ENCODE peak calls at places on chromosome 15, in eight cellular contexts. One of them, this sample, is unnamed.

GRCh38 chr15:78947506-78947905 is 2.7 kb upstream of the CTSH start:
- DNase-seq in thoracic aorta: no peak
- DNase-seq in psoas muscle: no peak
- DNase-seq in dorsolateral prefrontal cortex: no peak
- DNase-seq in HCT116: no peak
- DNase-seq in tibial artery: no peak
- DNase-seq in foreskin keratinocyte: no peak
- DNase-seq in DND-41: no peak
- DNase-seq in this sample: no peak

GRCh38 chr15:59074607-59075006 is 30.3 kb upstream of the CCNB2 start:
- DNase-seq in dorsolateral prefrontal cortex: no peak
- DNase-seq in thoracic aorta: no peak
- DNase-seq in tibial artery: no peak
- DNase-seq in DND-41: no peak
- DNase-seq in foreskin keratinocyte: no peak
- DNase-seq in HCT116: no peak
- DNase-seq in psoas muscle: no peak
- DNase-seq in this sample: no peak

GRCh38 chr15:36994809-36995208 is 105.5 kb downstream of the MEIS2 start:
- DNase-seq in dorsolateral prefrontal cortex: no peak
- DNase-seq in foreskin keratinocyte: no peak
- DNase-seq in thoracic aorta: no peak
- DNase-seq in DND-41: no peak
- DNase-seq in psoas muscle: no peak
- DNase-seq in tibial artery: no peak
- DNase-seq in HCT116: no peak
- DNase-seq in this sample: no peak

GRCh38 chr15:78950906-78951840 is 6.3 kb upstream of the CTSH start:
- DNase-seq in psoas muscle: no peak
- DNase-seq in DND-41: no peak
- DNase-seq in thoracic aorta: no peak
- DNase-seq in HCT116: no peak
- DNase-seq in tibial artery: no peak
- DNase-seq in foreskin keratinocyte: no peak
- DNase-seq in dorsolateral prefrontal cortex: no peak
- DNase-seq in this sample: no peak

GRCh38 chr15:80375968-80376891 is 28.0 kb upstream of the ARNT2 start:
- DNase-seq in DND-41: no peak
- DNase-seq in dorsolateral prefrontal cortex: no peak
- DNase-seq in thoracic aorta: no peak
- DNase-seq in foreskin keratinocyte: no peak
- DNase-seq in HCT116: no peak
- DNase-seq in tibial artery: no peak
- DNase-seq in psoas muscle: no peak
- DNase-seq in this sample: no peak

GRCh38 chr15:75817151-75817935 is 25.9 kb upstream of the UBE2Q2 start:
- DNase-seq in thoracic aorta: no peak
- DNase-seq in tibial artery: no peak
- DNase-seq in HCT116: no peak
- DNase-seq in dorsolateral prefrontal cortex: no peak
- DNase-seq in DND-41: no peak
- DNase-seq in foreskin keratinocyte: no peak
- DNase-seq in psoas muscle: no peak
- DNase-seq in this sample: no peak

GRCh38 chr15:65979837-65980236 is 110.5 kb downstream of the RAB11A start:
- DNase-seq in dorsolateral prefrontal cortex: no peak
- DNase-seq in psoas muscle: no peak
- DNase-seq in thoracic aorta: no peak
- DNase-seq in DND-41: no peak
- DNase-seq in foreskin keratinocyte: no peak
- DNase-seq in tibial artery: no peak
- DNase-seq in HCT116: no peak
- DNase-seq in this sample: no peak

GRCh38 chr15:25905140-25905539 is 42.0 kb upstream of the ATP10A start:
- DNase-seq in DND-41: no peak
- DNase-seq in HCT116: no peak
- DNase-seq in tibial artery: no peak
- DNase-seq in psoas muscle: peak; percentile 50
- DNase-seq in foreskin keratinocyte: no peak
- DNase-seq in dorsolateral prefrontal cortex: no peak
- DNase-seq in thoracic aorta: no peak
- DNase-seq in this sample: no peak

GRCh38 chr15:28922712-28923012 is 36.9 kb downstream of the APBA2 start:
- DNase-seq in HCT116: no peak
- DNase-seq in thoracic aorta: no peak
- DNase-seq in psoas muscle: no peak
- DNase-seq in dorsolateral prefrontal cortex: no peak
- DNase-seq in foreskin keratinocyte: no peak
- DNase-seq in DND-41: no peak
- DNase-seq in tibial artery: no peak
- DNase-seq in this sample: no peak

GRCh38 chr15:23482764-23483489 is 35.9 kb upstream of the GOLGA6L2 start:
- DNase-seq in tibial artery: no peak
- DNase-seq in HCT116: no peak
- DNase-seq in thoracic aorta: no peak
- DNase-seq in DND-41: no peak
- DNase-seq in foreskin keratinocyte: no peak
- DNase-seq in dorsolateral prefrontal cortex: no peak
- DNase-seq in psoas muscle: no peak
- DNase-seq in this sample: no peak
- TF ChIP-seq CTCF in tibial artery: no peak
- TF ChIP-seq CTCF in HCT116: no peak
- TF ChIP-seq CTCF in thoracic aorta: no peak
- TF ChIP-seq CTCF in DND-41: no peak
- TF ChIP-seq CTCF in foreskin keratinocyte: no peak
- TF ChIP-seq CTCF in dorsolateral prefrontal cortex: no peak
- TF ChIP-seq CTCF in psoas muscle: no peak
- TF ChIP-seq CTCF in this sample: no peak

GRCh38 chr15:69897471-69898237 is 200.1 kb downstream of the TLE3 start:
- DNase-seq in tibial artery: no peak
- DNase-seq in foreskin keratinocyte: no peak
- DNase-seq in psoas muscle: peak; percentile 30
- DNase-seq in HCT116: no peak
- DNase-seq in DND-41: no peak
- DNase-seq in dorsolateral prefrontal cortex: no peak
- DNase-seq in thoracic aorta: no peak
- DNase-seq in this sample: no peak
- H3K27me3 ChIP-seq in tibial artery: peaks cover 5% of the 10 kb centered on the region
- H3K27me3 ChIP-seq in foreskin keratinocyte: peaks cover 31% of the 10 kb centered on the region
- H3K27me3 ChIP-seq in psoas muscle: peaks cover 8% of the 10 kb centered on the region
- H3K27me3 ChIP-seq in HCT116: peaks cover 34% of the 10 kb centered on the region
- H3K27me3 ChIP-seq in DND-41: peaks cover 6% of the 10 kb centered on the region
- H3K27me3 ChIP-seq in dorsolateral prefrontal cortex: no peaks in the 10 kb centered on the region
- H3K27me3 ChIP-seq in thoracic aorta: no peaks in the 10 kb centered on the region
- H3K27me3 ChIP-seq in this sample: peaks cover 7% of the 10 kb centered on the region

GRCh38 chr15:89978914-89979313 is 22.2 kb upstream of the ZNF710 start:
- DNase-seq in thoracic aorta: no peak
- DNase-seq in foreskin keratinocyte: no peak
- DNase-seq in HCT116: no peak
- DNase-seq in tibial artery: no peak
- DNase-seq in psoas muscle: no peak
- DNase-seq in dorsolateral prefrontal cortex: no peak
- DNase-seq in DND-41: no peak
- DNase-seq in this sample: no peak
- H3K27ac ChIP-seq in thoracic aorta: no peak overlapping the region
- H3K27ac ChIP-seq in foreskin keratinocyte: no peak overlapping the region
- H3K27ac ChIP-seq in HCT116: no peak overlapping the region
- H3K27ac ChIP-seq in tibial artery: no peak overlapping the region
- H3K27ac ChIP-seq in psoas muscle: no peak overlapping the region
- H3K27ac ChIP-seq in dorsolateral prefrontal cortex: no peak overlapping the region
- H3K27ac ChIP-seq in DND-41: no peak overlapping the region
- H3K27ac ChIP-seq in this sample: no peak overlapping the region

GRCh38 chr15:86040360-86041095 is 39.1 kb upstream of the AGBL1 start:
- DNase-seq in tibial artery: no peak
- DNase-seq in HCT116: no peak
- DNase-seq in DND-41: peak; percentile 13
- DNase-seq in dorsolateral prefrontal cortex: no peak
- DNase-seq in thoracic aorta: no peak
- DNase-seq in psoas muscle: no peak
- DNase-seq in foreskin keratinocyte: no peak
- DNase-seq in this sample: no peak

DNA sequence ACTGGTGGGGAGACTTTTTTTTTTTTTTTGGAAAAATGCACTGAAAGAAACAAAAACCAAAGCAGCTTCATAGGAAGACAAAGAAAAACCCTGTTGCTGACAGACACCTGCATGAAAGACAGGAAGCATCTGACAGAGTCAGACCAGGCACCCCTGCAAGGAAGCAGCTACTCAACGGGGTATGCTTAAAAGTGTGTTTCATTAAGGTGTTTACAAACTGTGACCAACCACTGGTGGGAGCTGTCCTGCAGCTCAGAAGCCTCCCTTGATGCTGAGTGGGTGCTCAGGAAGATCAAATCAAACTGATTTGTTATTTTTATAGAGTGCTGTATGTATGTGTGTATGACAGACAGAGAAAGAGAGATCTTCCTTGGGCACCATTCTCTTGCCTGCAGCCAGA is 34.7 kb upstream of the AGBL1 start:
- DNase-seq in psoas muscle: no peak
- DNase-seq in tibial artery: no peak
- DNase-seq in thoracic aorta: no peak
- DNase-seq in DND-41: peak; percentile 72
- DNase-seq in foreskin keratinocyte: no peak
- DNase-seq in dorsolateral prefrontal cortex: no peak
- DNase-seq in HCT116: no peak
- DNase-seq in this sample: no peak
- TF ChIP-seq CTCF in psoas muscle: no peak
- TF ChIP-seq CTCF in tibial artery: no peak
- TF ChIP-seq CTCF in thoracic aorta: no peak
- TF ChIP-seq CTCF in DND-41: peak; percentile 74
- TF ChIP-seq CTCF in foreskin keratinocyte: no peak
- TF ChIP-seq CTCF in dorsolateral prefrontal cortex: no peak
- TF ChIP-seq CTCF in HCT116: no peak
- TF ChIP-seq CTCF in this sample: no peak

DNA sequence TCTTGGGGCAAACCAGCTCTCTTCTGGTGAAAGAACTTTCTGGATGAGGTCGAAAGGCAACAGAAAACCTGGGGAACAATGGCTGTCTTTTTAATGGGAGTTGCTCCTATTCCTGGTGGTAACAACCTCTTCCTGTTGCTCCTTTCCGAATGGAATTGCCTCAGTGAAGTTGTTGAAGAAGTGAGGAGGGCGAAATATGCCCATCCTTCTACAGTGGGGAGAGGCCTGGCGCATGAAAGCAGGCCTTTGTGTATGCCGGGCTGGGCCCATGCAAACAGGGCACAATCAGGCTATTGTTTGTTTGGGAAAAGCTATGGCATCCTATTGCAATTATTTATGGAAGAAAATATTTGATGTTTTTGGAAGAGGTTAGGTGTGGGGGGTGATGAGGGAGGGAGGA is 166.9 kb downstream of the IGF1R start:
- DNase-seq in thoracic aorta: no peak
- DNase-seq in psoas muscle: no peak
- DNase-seq in DND-41: no peak
- DNase-seq in tibial artery: no peak
- DNase-seq in HCT116: no peak
- DNase-seq in dorsolateral prefrontal cortex: peak; percentile 71
- DNase-seq in foreskin keratinocyte: no peak
- DNase-seq in this sample: no peak
- H3K27me3 ChIP-seq in thoracic aorta: no peaks in the 10 kb centered on the region
- H3K27me3 ChIP-seq in psoas muscle: no peaks in the 10 kb centered on the region
- H3K27me3 ChIP-seq in DND-41: no peaks in the 10 kb centered on the region
- H3K27me3 ChIP-seq in tibial artery: no peaks in the 10 kb centered on the region
- H3K27me3 ChIP-seq in HCT116: no peaks in the 10 kb centered on the region
- H3K27me3 ChIP-seq in dorsolateral prefrontal cortex: no peaks in the 10 kb centered on the region
- H3K27me3 ChIP-seq in foreskin keratinocyte: no peaks in the 10 kb centered on the region
- H3K27me3 ChIP-seq in this sample: no peaks in the 10 kb centered on the region

GRCh38 chr15:90233701-90234518 is at the start of the genes CIB1 and GDPGP1:
- DNase-seq in tibial artery: peak; percentile 98
- DNase-seq in foreskin keratinocyte: peak; percentile 80
- DNase-seq in psoas muscle: peak; percentile 98
- DNase-seq in thoracic aorta: peak; percentile 82
- DNase-seq in dorsolateral prefrontal cortex: peak; percentile 97
- DNase-seq in HCT116: peak; percentile 92
- DNase-seq in DND-41: peak; percentile 95
- DNase-seq in this sample: peak; percentile 95
- H3K27ac ChIP-seq in tibial artery: peak within 1 kb of the TSS; percentile 92
- H3K27ac ChIP-seq in foreskin keratinocyte: peak within 1 kb of the TSS; percentile 9
- H3K27ac ChIP-seq in psoas muscle: peak within 1 kb of the TSS; percentile 94
- H3K27ac ChIP-seq in thoracic aorta: peak within 1 kb of the TSS; percentile 88
- H3K27ac ChIP-seq in dorsolateral prefrontal cortex: peak within 1 kb of the TSS; percentile 89
- H3K27ac ChIP-seq in HCT116: peak within 1 kb of the TSS; percentile 69
- H3K27ac ChIP-seq in DND-41: peak within 1 kb of the TSS; percentile 70
- H3K27ac ChIP-seq in this sample: peak within 1 kb of the TSS; percentile 99

DNA sequence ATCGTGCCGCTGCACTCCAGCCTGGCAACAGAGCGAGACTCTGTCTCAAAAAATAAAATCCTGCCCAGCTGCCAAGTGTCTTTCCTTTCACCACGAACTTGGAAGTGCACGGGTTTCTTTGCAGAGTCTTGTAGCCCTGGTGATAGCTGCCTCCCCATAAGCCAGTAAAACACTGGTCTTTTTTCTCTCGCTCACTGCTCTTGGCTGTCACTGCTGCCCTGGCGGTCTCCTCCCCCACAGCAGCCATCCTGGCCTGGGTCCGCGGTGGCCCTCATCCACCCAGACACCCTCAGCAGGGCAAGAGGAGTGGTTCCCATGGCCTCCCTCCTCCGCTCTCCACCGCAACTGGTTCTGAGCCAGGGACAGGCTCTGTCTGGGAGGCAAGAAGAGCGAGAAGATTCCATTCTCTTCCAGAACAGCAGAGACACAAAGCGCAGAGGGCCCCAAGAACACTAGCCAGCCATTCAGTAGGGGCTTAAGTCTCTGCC is 44.4 kb downstream of the KLHL25 start:
- DNase-seq in HCT116: no peak
- DNase-seq in dorsolateral prefrontal cortex: peak; percentile 53
- DNase-seq in foreskin keratinocyte: no peak
- DNase-seq in thoracic aorta: no peak
- DNase-seq in tibial artery: peak; percentile 89
- DNase-seq in psoas muscle: peak; percentile 83
- DNase-seq in DND-41: no peak
- DNase-seq in this sample: no peak
- TF ChIP-seq CTCF in HCT116: no peak
- TF ChIP-seq CTCF in dorsolateral prefrontal cortex: no peak
- TF ChIP-seq CTCF in foreskin keratinocyte: no peak
- TF ChIP-seq CTCF in thoracic aorta: peak; percentile 9
- TF ChIP-seq CTCF in tibial artery: no peak
- TF ChIP-seq CTCF in psoas muscle: no peak
- TF ChIP-seq CTCF in DND-41: no peak
- TF ChIP-seq CTCF in this sample: no peak

GRCh38 chr15:62063851-62064635 is 2.7 kb upstream of the C2CD4A start:
- DNase-seq in dorsolateral prefrontal cortex: no peak
- DNase-seq in foreskin keratinocyte: peak; percentile 63
- DNase-seq in psoas muscle: no peak
- DNase-seq in HCT116: no peak
- DNase-seq in thoracic aorta: no peak
- DNase-seq in DND-41: no peak
- DNase-seq in tibial artery: no peak
- DNase-seq in this sample: no peak
- H3K27me3 ChIP-seq in dorsolateral prefrontal cortex: no peaks in the 10 kb centered on the region
- H3K27me3 ChIP-seq in foreskin keratinocyte: peaks cover 39% of the 10 kb centered on the region
- H3K27me3 ChIP-seq in psoas muscle: peaks cover 3% of the 10 kb centered on the region
- H3K27me3 ChIP-seq in HCT116: no peaks in the 10 kb centered on the region
- H3K27me3 ChIP-seq in thoracic aorta: no peaks in the 10 kb centered on the region
- H3K27me3 ChIP-seq in DND-41: no peaks in the 10 kb centered on the region
- H3K27me3 ChIP-seq in tibial artery: no peaks in the 10 kb centered on the region
- H3K27me3 ChIP-seq in this sample: peaks cover 24% of the 10 kb centered on the region

GRCh38 chr15:88513195-88513594 is 33.3 kb downstream of the DET1 start:
- DNase-seq in psoas muscle: no peak
- DNase-seq in foreskin keratinocyte: no peak
- DNase-seq in tibial artery: no peak
- DNase-seq in DND-41: no peak
- DNase-seq in thoracic aorta: no peak
- DNase-seq in HCT116: no peak
- DNase-seq in dorsolateral prefrontal cortex: no peak
- DNase-seq in this sample: no peak
- H3K27ac ChIP-seq in psoas muscle: no peak overlapping the region
- H3K27ac ChIP-seq in foreskin keratinocyte: no peak overlapping the region
- H3K27ac ChIP-seq in tibial artery: no peak overlapping the region
- H3K27ac ChIP-seq in DND-41: no peak overlapping the region
- H3K27ac ChIP-seq in thoracic aorta: no peak overlapping the region
- H3K27ac ChIP-seq in HCT116: no peak overlapping the region
- H3K27ac ChIP-seq in dorsolateral prefrontal cortex: no peak overlapping the region
- H3K27ac ChIP-seq in this sample: no peak overlapping the region